ENCODE peak calls at places on chromosome X, in nine cellular contexts. One of them, this sample, is unnamed.

GRCh38 chrX:39816871-39817731 is 280.7 kb downstream of the BCOR start:
- DNase-seq in fibroblast of lung: peak
- DNase-seq in RWPE1: no peak
- DNase-seq in cardiac muscle cell: peak
- DNase-seq in hepatocyte: peak
- DNase-seq in lower leg skin: no peak
- DNase-seq in CD8-positive, alpha-beta T cell: no peak
- DNase-seq in heart right ventricle: no peak
- DNase-seq in neural crest cell: no peak
- DNase-seq in this sample: no peak

GRCh38 chrX:2425281-2426071 is 75.3 kb downstream of the DHRSX start:
- DNase-seq in fibroblast of lung: peak
- DNase-seq in RWPE1: no peak
- DNase-seq in cardiac muscle cell: no peak
- DNase-seq in hepatocyte: no peak
- DNase-seq in lower leg skin: no peak
- DNase-seq in CD8-positive, alpha-beta T cell: no peak
- DNase-seq in heart right ventricle: no peak
- DNase-seq in neural crest cell: no peak
- DNase-seq in this sample: no peak

GRCh38 chrX:113833656-113834055 is 750.2 kb upstream of the HTR2C start:
- DNase-seq in fibroblast of lung: no peak
- DNase-seq in RWPE1: no peak
- DNase-seq in cardiac muscle cell: peak
- DNase-seq in hepatocyte: no peak
- DNase-seq in lower leg skin: no peak
- DNase-seq in CD8-positive, alpha-beta T cell: no peak
- DNase-seq in heart right ventricle: no peak
- DNase-seq in neural crest cell: no peak
- DNase-seq in this sample: no peak

GRCh38 chrX:133544105-133544504 is 128.8 kb upstream of the GPC4 start:
- DNase-seq in fibroblast of lung: peak
- DNase-seq in RWPE1: peak
- DNase-seq in cardiac muscle cell: peak
- DNase-seq in hepatocyte: peak
- DNase-seq in lower leg skin: no peak
- DNase-seq in CD8-positive, alpha-beta T cell: no peak
- DNase-seq in heart right ventricle: no peak
- DNase-seq in neural crest cell: no peak
- DNase-seq in this sample: no peak

GRCh38 chrX:151098996-151099395 is 77.4 kb upstream of the GPR50 start:
- DNase-seq in fibroblast of lung: no peak
- DNase-seq in RWPE1: no peak
- DNase-seq in cardiac muscle cell: no peak
- DNase-seq in hepatocyte: no peak
- DNase-seq in lower leg skin: no peak
- DNase-seq in CD8-positive, alpha-beta T cell: no peak
- DNase-seq in heart right ventricle: no peak
- DNase-seq in neural crest cell: no peak
- DNase-seq in this sample: no peak

GRCh38 chrX:55201930-55202579 is 18.1 kb upstream of the PAGE5 start:
- DNase-seq in fibroblast of lung: no peak
- DNase-seq in RWPE1: no peak
- DNase-seq in cardiac muscle cell: peak
- DNase-seq in hepatocyte: no peak
- DNase-seq in lower leg skin: no peak
- DNase-seq in CD8-positive, alpha-beta T cell: no peak
- DNase-seq in heart right ventricle: no peak
- DNase-seq in neural crest cell: no peak
- DNase-seq in this sample: no peak

GRCh38 chrX:56763556-56764152 is 34.6 kb downstream of the NBDY start:
- DNase-seq in fibroblast of lung: peak
- DNase-seq in RWPE1: no peak
- DNase-seq in cardiac muscle cell: no peak
- DNase-seq in hepatocyte: no peak
- DNase-seq in lower leg skin: peak
- DNase-seq in CD8-positive, alpha-beta T cell: no peak
- DNase-seq in heart right ventricle: no peak
- DNase-seq in neural crest cell: no peak
- DNase-seq in this sample: no peak

GRCh38 chrX:1717326-1717725 is 102.5 kb downstream of the ASMT start:
- DNase-seq in fibroblast of lung: no peak
- DNase-seq in RWPE1: no peak
- DNase-seq in cardiac muscle cell: no peak
- DNase-seq in hepatocyte: no peak
- DNase-seq in lower leg skin: no peak
- DNase-seq in CD8-positive, alpha-beta T cell: no peak
- DNase-seq in heart right ventricle: no peak
- DNase-seq in neural crest cell: no peak
- DNase-seq in this sample: no peak

GRCh38 chrX:124211312-124211942 is 121.0 kb upstream of the TEX13D start:
- DNase-seq in fibroblast of lung: no peak
- DNase-seq in RWPE1: peak
- DNase-seq in cardiac muscle cell: peak
- DNase-seq in hepatocyte: peak
- DNase-seq in lower leg skin: no peak
- DNase-seq in CD8-positive, alpha-beta T cell: no peak
- DNase-seq in heart right ventricle: no peak
- DNase-seq in neural crest cell: no peak
- DNase-seq in this sample: no peak

GRCh38 chrX:16892504-16893362 is 22.6 kb upstream of the RBBP7 start:
- DNase-seq in fibroblast of lung: peak
- DNase-seq in RWPE1: peak
- DNase-seq in cardiac muscle cell: peak
- DNase-seq in hepatocyte: peak
- DNase-seq in lower leg skin: peak
- DNase-seq in CD8-positive, alpha-beta T cell: peak
- DNase-seq in heart right ventricle: peak
- DNase-seq in neural crest cell: peak
- DNase-seq in this sample: peak

GRCh38 chrX:29477878-29478277 is 737.5 kb upstream of the MAGEB2 start:
- DNase-seq in fibroblast of lung: no peak
- DNase-seq in RWPE1: no peak
- DNase-seq in cardiac muscle cell: no peak
- DNase-seq in hepatocyte: no peak
- DNase-seq in lower leg skin: no peak
- DNase-seq in CD8-positive, alpha-beta T cell: no peak
- DNase-seq in heart right ventricle: no peak
- DNase-seq in neural crest cell: no peak
- DNase-seq in this sample: no peak

DNA sequence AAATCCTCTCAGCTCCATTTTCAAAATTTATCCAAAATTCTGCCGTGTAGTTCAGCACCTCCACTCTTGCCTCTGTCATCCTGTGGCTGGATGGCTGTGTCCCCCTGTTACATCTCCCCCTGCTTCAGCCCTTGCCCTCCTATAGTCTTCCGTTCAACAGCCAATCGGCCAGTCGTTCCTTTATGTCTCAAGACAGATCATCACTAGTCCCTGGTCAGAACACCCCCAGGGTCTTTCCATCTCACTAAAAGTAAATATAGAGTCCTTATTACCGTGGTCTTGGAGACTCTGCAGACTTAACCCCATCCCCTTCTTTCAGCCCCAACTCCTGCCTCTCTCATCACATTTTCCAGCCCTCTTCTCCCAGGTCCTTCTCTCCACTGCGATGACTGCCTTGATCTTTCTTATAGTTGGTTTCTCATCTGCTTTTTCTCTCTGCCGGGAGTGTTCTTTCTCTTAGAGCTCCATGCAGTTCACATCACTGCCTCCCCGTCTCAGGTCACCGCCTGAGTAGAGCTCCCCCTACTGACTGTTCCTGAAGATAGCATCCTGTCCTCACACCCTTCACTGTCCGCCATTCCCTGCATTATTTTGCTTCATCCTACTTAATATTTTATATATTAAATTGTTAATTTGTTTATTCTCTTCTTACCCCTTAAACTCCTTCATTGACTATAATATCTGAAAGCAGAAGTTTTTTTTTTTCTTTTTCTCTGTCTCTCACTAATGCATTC is 736.9 kb upstream of the MAGEB2 start:
- DNase-seq in fibroblast of lung: peak
- DNase-seq in RWPE1: peak
- DNase-seq in cardiac muscle cell: peak
- DNase-seq in hepatocyte: peak
- DNase-seq in lower leg skin: no peak
- DNase-seq in CD8-positive, alpha-beta T cell: no peak
- DNase-seq in heart right ventricle: peak
- DNase-seq in neural crest cell: peak
- DNase-seq in this sample: no peak
- TF ChIP-seq CTCF in fibroblast of lung: peak
- TF ChIP-seq CTCF in RWPE1: peak
- TF ChIP-seq CTCF in cardiac muscle cell: peak
- TF ChIP-seq CTCF in hepatocyte: peak
- TF ChIP-seq CTCF in lower leg skin: no peak
- TF ChIP-seq CTCF in CD8-positive, alpha-beta T cell: no peak
- TF ChIP-seq CTCF in heart right ventricle: peak
- TF ChIP-seq CTCF in neural crest cell: peak
- TF ChIP-seq CTCF in this sample: no peak

GRCh38 chrX:36909584-36909983 is 98.6 kb upstream of the FAM47C start:
- DNase-seq in fibroblast of lung: peak
- DNase-seq in RWPE1: no peak
- DNase-seq in cardiac muscle cell: peak
- DNase-seq in hepatocyte: no peak
- DNase-seq in lower leg skin: no peak
- DNase-seq in CD8-positive, alpha-beta T cell: no peak
- DNase-seq in heart right ventricle: no peak
- DNase-seq in neural crest cell: no peak
- DNase-seq in this sample: no peak

GRCh38 chrX:36913551-36913950 is 94.6 kb upstream of the FAM47C start:
- DNase-seq in fibroblast of lung: no peak
- DNase-seq in RWPE1: no peak
- DNase-seq in cardiac muscle cell: no peak
- DNase-seq in hepatocyte: no peak
- DNase-seq in lower leg skin: no peak
- DNase-seq in CD8-positive, alpha-beta T cell: no peak
- DNase-seq in heart right ventricle: no peak
- DNase-seq in neural crest cell: no peak
- DNase-seq in this sample: no peak

DNA sequence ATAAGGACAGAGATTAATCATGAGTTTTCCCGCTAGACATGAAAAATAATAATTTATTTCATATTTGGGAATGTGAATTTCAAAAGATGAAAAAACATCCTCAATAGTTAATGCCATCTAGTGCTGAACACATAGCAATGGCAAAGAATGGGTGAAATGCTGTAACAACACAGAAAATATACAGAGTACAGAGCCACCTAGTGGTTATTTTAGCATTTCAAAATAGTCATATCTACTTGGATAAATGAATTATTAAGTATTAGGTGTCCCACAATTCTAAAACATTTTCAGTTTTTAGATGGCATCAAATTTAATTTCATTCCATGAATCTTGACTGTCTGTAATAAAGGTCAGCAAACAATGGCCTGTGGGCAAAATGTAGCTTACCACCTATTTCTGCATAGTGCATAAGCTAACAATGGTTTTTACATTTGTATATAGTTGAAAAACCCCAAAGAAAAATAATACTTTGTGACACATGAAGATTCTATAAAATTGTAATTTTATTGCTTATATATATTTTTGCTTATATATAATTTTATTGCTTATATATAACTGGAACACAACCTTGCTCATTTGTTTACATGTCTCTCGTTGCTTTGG is 99.3 kb upstream of the FAM47C start:
- DNase-seq in fibroblast of lung: peak
- DNase-seq in RWPE1: peak
- DNase-seq in cardiac muscle cell: peak
- DNase-seq in hepatocyte: peak
- DNase-seq in lower leg skin: no peak
- DNase-seq in CD8-positive, alpha-beta T cell: no peak
- DNase-seq in heart right ventricle: no peak
- DNase-seq in neural crest cell: no peak
- DNase-seq in this sample: no peak
- TF ChIP-seq CTCF in fibroblast of lung: peak
- TF ChIP-seq CTCF in RWPE1: peak
- TF ChIP-seq CTCF in cardiac muscle cell: peak
- TF ChIP-seq CTCF in hepatocyte: peak
- TF ChIP-seq CTCF in lower leg skin: no peak
- TF ChIP-seq CTCF in CD8-positive, alpha-beta T cell: no peak
- TF ChIP-seq CTCF in heart right ventricle: peak
- TF ChIP-seq CTCF in neural crest cell: peak
- TF ChIP-seq CTCF in this sample: no peak

GRCh38 chrX:7219153-7219705 is 71.3 kb upstream of the PUDP start:
- DNase-seq in fibroblast of lung: no peak
- DNase-seq in RWPE1: no peak
- DNase-seq in cardiac muscle cell: no peak
- DNase-seq in hepatocyte: no peak
- DNase-seq in lower leg skin: no peak
- DNase-seq in CD8-positive, alpha-beta T cell: no peak
- DNase-seq in heart right ventricle: no peak
- DNase-seq in neural crest cell: no peak
- DNase-seq in this sample: no peak
- TF ChIP-seq CTCF in fibroblast of lung: no peak
- TF ChIP-seq CTCF in RWPE1: no peak
- TF ChIP-seq CTCF in cardiac muscle cell: no peak
- TF ChIP-seq CTCF in hepatocyte: no peak
- TF ChIP-seq CTCF in lower leg skin: no peak
- TF ChIP-seq CTCF in CD8-positive, alpha-beta T cell: no peak
- TF ChIP-seq CTCF in heart right ventricle: no peak
- TF ChIP-seq CTCF in neural crest cell: no peak
- TF ChIP-seq CTCF in this sample: no peak

DNA sequence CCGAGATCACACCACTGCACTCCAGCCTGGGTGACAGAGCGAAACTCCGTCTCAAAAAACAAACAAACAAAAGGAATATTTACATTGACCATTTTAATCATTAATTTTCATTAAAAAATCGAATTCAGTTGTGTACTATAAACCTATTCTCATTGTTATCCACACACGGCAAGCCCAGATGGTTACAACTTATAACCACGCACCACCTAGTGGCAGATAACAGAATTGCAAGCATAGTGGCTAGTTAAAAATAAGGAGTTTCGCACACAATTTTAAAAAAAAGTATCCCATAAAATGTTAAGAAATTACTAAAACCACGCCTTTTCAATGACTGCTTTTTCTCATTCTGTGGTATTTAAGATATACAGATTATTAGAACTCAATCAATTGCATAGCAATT is 25.4 kb downstream of the MBNL3 start:
- DNase-seq in fibroblast of lung: peak
- DNase-seq in RWPE1: no peak
- DNase-seq in cardiac muscle cell: no peak
- DNase-seq in hepatocyte: peak
- DNase-seq in lower leg skin: no peak
- DNase-seq in CD8-positive, alpha-beta T cell: no peak
- DNase-seq in heart right ventricle: no peak
- DNase-seq in neural crest cell: no peak
- DNase-seq in this sample: no peak
- TF ChIP-seq CTCF in fibroblast of lung: peak
- TF ChIP-seq CTCF in RWPE1: peak
- TF ChIP-seq CTCF in cardiac muscle cell: peak
- TF ChIP-seq CTCF in hepatocyte: peak
- TF ChIP-seq CTCF in lower leg skin: no peak
- TF ChIP-seq CTCF in CD8-positive, alpha-beta T cell: peak
- TF ChIP-seq CTCF in heart right ventricle: peak
- TF ChIP-seq CTCF in neural crest cell: peak
- TF ChIP-seq CTCF in this sample: peak

GRCh38 chrX:105701310-105702052 is 120.9 kb upstream of the NRK start:
- DNase-seq in fibroblast of lung: peak
- DNase-seq in RWPE1: peak
- DNase-seq in cardiac muscle cell: peak
- DNase-seq in hepatocyte: no peak
- DNase-seq in lower leg skin: no peak
- DNase-seq in CD8-positive, alpha-beta T cell: no peak
- DNase-seq in heart right ventricle: no peak
- DNase-seq in neural crest cell: no peak
- DNase-seq in this sample: no peak
- TF ChIP-seq CTCF in fibroblast of lung: peak
- TF ChIP-seq CTCF in RWPE1: peak
- TF ChIP-seq CTCF in cardiac muscle cell: peak
- TF ChIP-seq CTCF in hepatocyte: peak
- TF ChIP-seq CTCF in lower leg skin: no peak
- TF ChIP-seq CTCF in CD8-positive, alpha-beta T cell: no peak
- TF ChIP-seq CTCF in heart right ventricle: peak
- TF ChIP-seq CTCF in neural crest cell: peak
- TF ChIP-seq CTCF in this sample: no peak